ENCODE peak calls at places on chromosomes 5 and 9, in eight cellular contexts. X is breast epithelium, S is heart left ventricle, M is heart right ventricle, H is OCI-LY7, G is ovary, W is HepG2, J is transverse colon. I is an unnamed sample.

GRCh38 chr5:145350501-145350900 is 484.6 kb downstream of the PRELID2 start:
- DNase-seq in X (no peak), S (no peak), M (no peak), H (no peak), G (no peak), W (no peak), J (no peak), I (no peak)

GRCh38 chr5:110441035-110441434 is 285.4 kb downstream of the TMEM232 start:
- DNase-seq in X (no peak), S (no peak), M (no peak), H (peak; percentile 2), G (no peak), W (peak; percentile 37), J (no peak), I (no peak)

GRCh38 chr9:19994296-19994695 is 205.5 kb upstream of the SLC24A2 start:
- DNase-seq in X (no peak), S (no peak), M (no peak), H (no peak), G (no peak), W (no peak), J (no peak), I (no peak)

GRCh38 chr5:150067405-150067960 is 18.9 kb downstream of the CSF1R start:
- DNase-seq in X (no peak), S (no peak), M (no peak), H (no peak), G (no peak), W (no peak), J (no peak), I (no peak)

GRCh38 chr5:68214472-68215207 is 916 bp upstream of the PIK3R1 start:
- DNase-seq in X (no peak), S (no peak), M (no peak), H (peak; percentile 43), G (no peak), W (no peak), J (no peak), I (no peak)

GRCh38 chr5:179504191-179504590 is 46.2 kb upstream of the RUFY1 start:
- DNase-seq in X (no peak), S (no peak), M (no peak), H (no peak), G (no peak), W (no peak), J (no peak), I (no peak)

GRCh38 chr5:148957591-148958202 is 105.2 kb downstream of the SH3TC2 start:
- DNase-seq in X (no peak), S (no peak), M (no peak), H (peak; percentile 76), G (no peak), W (peak; percentile 14), J (peak; percentile 34), I (no peak)

GRCh38 chr5:69512740-69513260 is 20.2 kb downstream of the OCLN start:
- DNase-seq in X (no peak), S (no peak), M (no peak), H (no peak), G (no peak), W (no peak), J (no peak), I (no peak)

GRCh38 chr9:32596936-32597335 is 24.0 kb upstream of the NDUFB6 start:
- DNase-seq in X (no peak), S (no peak), M (no peak), H (no peak), G (no peak), W (no peak), J (no peak), I (no peak)

GRCh38 chr5:171926311-171926710 is 80.1 kb downstream of the FBXW11 start:
- DNase-seq in X (no peak), S (no peak), M (no peak), H (no peak), G (no peak), W (no peak), J (no peak), I (no peak)

GRCh38 chr9:108486791-108487190 is 369.0 kb downstream of the ACTL7B start:
- DNase-seq in X (no peak), S (no peak), M (no peak), H (no peak), G (no peak), W (no peak), J (no peak), I (no peak)

GRCh38 chr9:126112135-126112720 is 214.4 kb upstream of the MVB12B start:
- DNase-seq in X (no peak), S (no peak), M (no peak), H (no peak), G (no peak), W (no peak), J (peak; percentile 36), I (no peak)

GRCh38 chr9:109012876-109013677 is at the start of gene CTNNAL1:
- DNase-seq in X (peak; percentile 91), S (peak; percentile 95), M (peak; percentile 95), H (peak; percentile 91), G (peak; percentile 96), W (peak; percentile 82), J (peak; percentile 96), I (no peak)

GRCh38 chr5:17213938-17214337 is 3.5 kb upstream of the BASP1 start:
- DNase-seq in X (no peak), S (no peak), M (no peak), H (peak; percentile 55), G (no peak), W (no peak), J (no peak), I (no peak)

GRCh38 chr9:124780060-124780756 is 3.3 kb downstream of the OLFML2A start:
- DNase-seq in X (no peak), S (peak; percentile 68), M (no peak), H (no peak), G (peak; percentile 59), W (no peak), J (peak; percentile 13), I (no peak)

GRCh38 chr9:124778575-124779367 is 1.8 kb downstream of the OLFML2A start:
- DNase-seq in X (no peak), S (no peak), M (no peak), H (no peak), G (no peak), W (no peak), J (no peak), I (no peak)

GRCh38 chr9:124780757-124781151 is 3.8 kb downstream of the OLFML2A start:
- DNase-seq in X (no peak), S (no peak), M (no peak), H (no peak), G (no peak), W (no peak), J (no peak), I (no peak)

GRCh38 chr9:124776952-124777645 is at the start of gene OLFML2A:
- DNase-seq in X (peak; percentile 51), S (no peak), M (no peak), H (peak; percentile 69), G (peak; percentile 57), W (no peak), J (peak; percentile 26), I (no peak)

GRCh38 chr9:124779368-124780059 is 2.6 kb downstream of the OLFML2A start:
- DNase-seq in X (peak; percentile 47), S (peak; percentile 63), M (no peak), H (no peak), G (peak; percentile 68), W (peak; percentile 74), J (no peak), I (peak; percentile 92)
- H3K4me3 ChIP-seq in X (peak overlapping the region; percentile 26), S (peak overlapping the region; percentile 7), M (no peak overlapping the region), H (no peak overlapping the region), G (peak overlapping the region; percentile 7), W (no peak overlapping the region), J (no peak overlapping the region), I (peak overlapping the region; percentile 17)

GRCh38 chr5:125483609-125484008 is 737.2 kb upstream of the ZNF608 start:
- DNase-seq in X (no peak), S (no peak), M (no peak), H (no peak), G (no peak), W (no peak), J (no peak), I (no peak)
- TF ChIP-seq CTCF in X (no peak), S (no peak), M (no peak), H (no peak), G (no peak), W (no peak), J (no peak), I (no peak)

GRCh38 chr5:136055612-136056302 is 27.0 kb downstream of the TGFBI start:
- DNase-seq in X (no peak), S (no peak), M (no peak), H (no peak), G (no peak), W (no peak), J (no peak), I (no peak)

GRCh38 chr5:136052692-136053335 is 24.0 kb downstream of the TGFBI start:
- DNase-seq in X (no peak), S (no peak), M (no peak), H (no peak), G (no peak), W (no peak), J (no peak), I (no peak)

GRCh38 chr5:136054133-136054996 is 25.6 kb downstream of the TGFBI start:
- DNase-seq in X (no peak), S (no peak), M (peak; percentile 49), H (no peak), G (no peak), W (no peak), J (no peak), I (peak; percentile 77)

GRCh38 chr5:136051486-136052220 is 22.9 kb downstream of the TGFBI start:
- DNase-seq in X (no peak), S (no peak), M (no peak), H (no peak), G (no peak), W (no peak), J (no peak), I (no peak)

GRCh38 chr5:136053336-136054121 is 24.7 kb downstream of the TGFBI start:
- DNase-seq in X (no peak), S (peak; percentile 55), M (no peak), H (no peak), G (no peak), W (peak; percentile 99), J (no peak), I (peak; percentile 80)
- H3K4me3 ChIP-seq in X (no peak overlapping the region), S (no peak overlapping the region), M (no peak overlapping the region), H (no peak overlapping the region), G (no peak overlapping the region), W (peak overlapping the region; percentile 7), J (no peak overlapping the region), I (no peak overlapping the region)

GRCh38 chr9:79477241-79477830 is 94.4 kb upstream of the TLE4 start:
- DNase-seq in X (no peak), S (no peak), M (no peak), H (no peak), G (no peak), W (no peak), J (no peak), I (no peak)
- TF ChIP-seq CTCF in X (no peak), S (no peak), M (no peak), H (no peak), G (no peak), W (no peak), J (no peak), I (no peak)

GRCh38 chr5:71588533-71588885 is 1.4 kb downstream of the MCCC2 start:
- DNase-seq in X (no peak), S (no peak), M (no peak), H (no peak), G (no peak), W (no peak), J (no peak), I (no peak)
- H3K4me3 ChIP-seq in X (peak overlapping the region; percentile 76), S (no peak overlapping the region), M (no peak overlapping the region), H (peak overlapping the region; percentile 85), G (no peak overlapping the region), W (peak overlapping the region; percentile 74), J (no peak overlapping the region), I (no peak overlapping the region)